ENCODE peak calls at places on chromosomes 1 and 21, in five cellular contexts. U is activated CD8-positive, alpha-beta memory T cell treated with anti-CD3 and anti-CD28 coated beads for 24 hours; T is AG08396; E is naive B cell; M is AML-193. W is an unnamed sample.

GRCh38 chr1:44707112-44707881 is 23.7 kb downstream of the RNU5D-1 start:
- DNase-seq in T (peak), U (no peak), M (no peak), E (no peak), W (peak)

GRCh38 chr1:204287466-204287881 is 72.3 kb downstream of the PLEKHA6 start:
- DNase-seq in E (no peak), U (no peak), M (peak), T (no peak), W (no peak)

GRCh38 chr1:201628490-201628889 is 89.6 kb downstream of the NAV1 start:
- DNase-seq in M (no peak), E (no peak), U (no peak), T (no peak), W (no peak)

GRCh38 chr1:226986496-226987178 is 46.5 kb downstream of the COQ8A start:
- DNase-seq in T (no peak), M (no peak), U (no peak), E (no peak), W (no peak)

GRCh38 chr1:201004732-201005131 is 18.8 kb downstream of the KIF21B start:
- DNase-seq in T (no peak), E (no peak), M (no peak), U (no peak), W (no peak)

GRCh38 chr1:198549863-198550262 is 9.4 kb upstream of the ATP6V1G3 start:
- DNase-seq in E (peak), M (no peak), T (no peak), U (no peak), W (no peak)

GRCh38 chr1:197690074-197690473 is 85.2 kb downstream of the DENND1B start:
- DNase-seq in U (no peak), M (no peak), T (no peak), E (no peak), W (no peak)

GRCh38 chr1:72282690-72283203 is 408 bp upstream of the NEGR1 start:
- DNase-seq in M (peak), U (peak), T (peak), E (peak), W (peak)

GRCh38 chr1:167650266-167651160 is 20.5 kb downstream of the RCSD1 start:
- DNase-seq in E (peak), T (no peak), U (no peak), M (peak), W (no peak)

GRCh38 chr1:224623743-224624333 is 7.7 kb downstream of the CNIH3 start:
- DNase-seq in M (peak), T (peak), U (peak), E (no peak), W (no peak)

GRCh38 chr1:224203243-224204016 is 20.4 kb downstream of the DEGS1 start:
- DNase-seq in M (no peak), E (peak), T (peak), U (no peak), W (no peak)

GRCh38 chr1:78388275-78388674 is 102.5 kb upstream of the PTGFR start:
- DNase-seq in E (no peak), T (no peak), U (no peak), M (no peak), W (no peak)

GRCh38 chr1:66207484-66207883 is 326.5 kb upstream of the SGIP1 start:
- DNase-seq in E (no peak), T (peak), U (no peak), M (no peak), W (no peak)

GRCh38 chr1:108877324-108877812 is 583 bp downstream of the GPSM2 start:
- DNase-seq in M (no peak), T (peak), E (peak), U (no peak), W (no peak)

GRCh38 chr1:229952670-229953520 is 114.1 kb upstream of the GALNT2 start:
- DNase-seq in T (no peak), U (no peak), E (no peak), M (no peak), W (no peak)

GRCh38 chr1:225424562-225425210 is 3.2 kb downstream of the LBR start:
- DNase-seq in T (peak), M (no peak), U (no peak), E (no peak), W (no peak)

GRCh38 chr1:48023488-48023887 is 26.3 kb upstream of the TRABD2B start:
- DNase-seq in U (no peak), T (no peak), E (no peak), M (no peak), W (no peak)

GRCh38 chr21:38849776-38850175 is 44.0 kb downstream of the ETS2 start:
- DNase-seq in U (no peak), T (no peak), E (no peak), M (no peak), W (peak)

GRCh38 chr1:230286890-230287269 is 139.3 kb downstream of the PGBD5 start:
- DNase-seq in M (no peak), T (no peak), U (no peak), E (no peak), W (no peak)

GRCh38 chr1:9901148-9902059 is 8.7 kb downstream of the CTNNBIP1 start:
- DNase-seq in U (no peak), M (no peak), T (no peak), E (no peak), W (no peak)

GRCh38 chr1:172322219-172323061 is 98.0 kb upstream of the C1orf105 start:
- DNase-seq in E (no peak), U (no peak), T (peak), M (no peak), W (no peak)

GRCh38 chr1:214425723-214426419 is 125.5 kb downstream of the PTPN14 start:
- DNase-seq in M (no peak), E (no peak), T (no peak), U (no peak), W (no peak)

GRCh38 chr1:29991815-29992214 is 731.6 kb downstream of the MATN1 start:
- DNase-seq in U (peak), E (no peak), T (no peak), M (no peak), W (no peak)

W was measured in HepG2.